ENCODE peak calls at places on chromosomes 13 and 19, in five cellular contexts. One of them, this sample, is unnamed.

GRCh38 chr19:13689050-13689449 is 75.3 kb upstream of the MRI1 start:
- DNase-seq in left ventricle myocardium inferior: no peak
- DNase-seq in dorsolateral prefrontal cortex: no peak
- DNase-seq in AG04450: no peak
- DNase-seq in MCF 10A: peak
- DNase-seq in this sample: no peak

GRCh38 chr13:38141792-38142191 is 207.9 kb upstream of the UFM1 start:
- DNase-seq in left ventricle myocardium inferior: no peak
- DNase-seq in dorsolateral prefrontal cortex: no peak
- DNase-seq in AG04450: no peak
- DNase-seq in MCF 10A: peak
- DNase-seq in this sample: no peak

GRCh38 chr19:19406878-19407639 is 1.6 kb downstream of the GATAD2A start:
- DNase-seq in left ventricle myocardium inferior: no peak
- DNase-seq in dorsolateral prefrontal cortex: peak
- DNase-seq in AG04450: no peak
- DNase-seq in MCF 10A: peak
- DNase-seq in this sample: no peak

GRCh38 chr19:37313335-37313627 is 57.6 kb upstream of the ZNF527 start:
- DNase-seq in left ventricle myocardium inferior: no peak
- DNase-seq in dorsolateral prefrontal cortex: no peak
- DNase-seq in AG04450: no peak
- DNase-seq in MCF 10A: no peak
- DNase-seq in this sample: no peak

GRCh38 chr13:77325371-77325941 is 1.4 kb downstream of the MYCBP2 start:
- DNase-seq in left ventricle myocardium inferior: no peak
- DNase-seq in dorsolateral prefrontal cortex: no peak
- DNase-seq in AG04450: no peak
- DNase-seq in MCF 10A: peak
- DNase-seq in this sample: no peak

GRCh38 chr19:42032428-42032827 is 37.6 kb downstream of the GRIK5 start:
- DNase-seq in left ventricle myocardium inferior: no peak
- DNase-seq in dorsolateral prefrontal cortex: no peak
- DNase-seq in AG04450: no peak
- DNase-seq in MCF 10A: no peak
- DNase-seq in this sample: no peak

GRCh38 chr13:106029901-106030300 is 505.6 kb downstream of the EFNB2 start:
- DNase-seq in left ventricle myocardium inferior: no peak
- DNase-seq in dorsolateral prefrontal cortex: no peak
- DNase-seq in AG04450: no peak
- DNase-seq in MCF 10A: no peak
- DNase-seq in this sample: no peak

GRCh38 chr13:53953205-53953604 is 924.6 kb downstream of the OLFM4 start:
- DNase-seq in left ventricle myocardium inferior: no peak
- DNase-seq in dorsolateral prefrontal cortex: no peak
- DNase-seq in AG04450: no peak
- DNase-seq in MCF 10A: no peak
- DNase-seq in this sample: no peak

GRCh38 chr19:11530432-11530831 is 1.5 kb upstream of the ECSIT start:
- DNase-seq in left ventricle myocardium inferior: peak
- DNase-seq in dorsolateral prefrontal cortex: peak
- DNase-seq in AG04450: peak
- DNase-seq in MCF 10A: peak
- DNase-seq in this sample: peak

GRCh38 chr13:96053003-96053703 is at the start of gene UGGT2:
- DNase-seq in left ventricle myocardium inferior: peak
- DNase-seq in dorsolateral prefrontal cortex: peak
- DNase-seq in AG04450: peak
- DNase-seq in MCF 10A: peak
- DNase-seq in this sample: peak

GRCh38 chr19:44872661-44873060 is 18.4 kb upstream of the TOMM40 start:
- DNase-seq in left ventricle myocardium inferior: no peak
- DNase-seq in dorsolateral prefrontal cortex: no peak
- DNase-seq in AG04450: no peak
- DNase-seq in MCF 10A: no peak
- DNase-seq in this sample: no peak

GRCh38 chr19:33580026-33580644 is 41.6 kb upstream of the CHST8 start:
- DNase-seq in left ventricle myocardium inferior: no peak
- DNase-seq in dorsolateral prefrontal cortex: no peak
- DNase-seq in AG04450: no peak
- DNase-seq in MCF 10A: no peak
- DNase-seq in this sample: no peak

GRCh38 chr19:4624733-4625362 is 14.5 kb upstream of the TNFAIP8L1 start:
- DNase-seq in left ventricle myocardium inferior: no peak
- DNase-seq in dorsolateral prefrontal cortex: no peak
- DNase-seq in AG04450: no peak
- DNase-seq in MCF 10A: peak
- DNase-seq in this sample: no peak

GRCh38 chr13:40235160-40235796 is 431.2 kb downstream of the FOXO1 start:
- DNase-seq in left ventricle myocardium inferior: no peak
- DNase-seq in dorsolateral prefrontal cortex: no peak
- DNase-seq in AG04450: no peak
- DNase-seq in MCF 10A: peak
- DNase-seq in this sample: no peak

GRCh38 chr13:42740753-42741152 is 40.6 kb upstream of the FAM216B start:
- DNase-seq in left ventricle myocardium inferior: peak
- DNase-seq in dorsolateral prefrontal cortex: no peak
- DNase-seq in AG04450: no peak
- DNase-seq in MCF 10A: peak
- DNase-seq in this sample: no peak

GRCh38 chr13:43054803-43055802 is 31.7 kb downstream of the DNAJC15 start:
- DNase-seq in left ventricle myocardium inferior: no peak
- DNase-seq in dorsolateral prefrontal cortex: no peak
- DNase-seq in AG04450: peak
- DNase-seq in MCF 10A: peak
- DNase-seq in this sample: no peak

GRCh38 chr19:15107056-15108010 is at the start of gene SYDE1:
- DNase-seq in left ventricle myocardium inferior: peak
- DNase-seq in dorsolateral prefrontal cortex: no peak
- DNase-seq in AG04450: no peak
- DNase-seq in MCF 10A: peak
- DNase-seq in this sample: no peak

GRCh38 chr19:49555600-49556411 is 24.6 kb downstream of the NOSIP start:
- DNase-seq in left ventricle myocardium inferior: peak
- DNase-seq in dorsolateral prefrontal cortex: no peak
- DNase-seq in AG04450: no peak
- DNase-seq in MCF 10A: no peak
- DNase-seq in this sample: peak

GRCh38 chr13:50104493-50104892 is 89.2 kb downstream of the KCNRG start:
- DNase-seq in left ventricle myocardium inferior: no peak
- DNase-seq in dorsolateral prefrontal cortex: no peak
- DNase-seq in AG04450: no peak
- DNase-seq in MCF 10A: no peak
- DNase-seq in this sample: no peak

GRCh38 chr13:99996177-99996705 is 14.7 kb downstream of the ZIC2 start:
- DNase-seq in left ventricle myocardium inferior: no peak
- DNase-seq in dorsolateral prefrontal cortex: no peak
- DNase-seq in AG04450: no peak
- DNase-seq in MCF 10A: no peak
- DNase-seq in this sample: no peak

GRCh38 chr13:72168126-72168525 is 301.1 kb upstream of the DACH1 start:
- DNase-seq in left ventricle myocardium inferior: no peak
- DNase-seq in dorsolateral prefrontal cortex: no peak
- DNase-seq in AG04450: no peak
- DNase-seq in MCF 10A: no peak
- DNase-seq in this sample: no peak

GRCh38 chr13:85093808-85094207 is 705.4 kb downstream of the SLITRK6 start:
- DNase-seq in left ventricle myocardium inferior: peak
- DNase-seq in dorsolateral prefrontal cortex: no peak
- DNase-seq in AG04450: no peak
- DNase-seq in MCF 10A: peak
- DNase-seq in this sample: no peak

GRCh38 chr13:98869408-98870090 is 108.3 kb downstream of the DOCK9 start:
- DNase-seq in left ventricle myocardium inferior: peak
- DNase-seq in dorsolateral prefrontal cortex: no peak
- DNase-seq in AG04450: no peak
- DNase-seq in MCF 10A: peak
- DNase-seq in this sample: no peak

GRCh38 chr13:20136781-20137703 is 23.8 kb downstream of the GJA3 start:
- DNase-seq in left ventricle myocardium inferior: no peak
- DNase-seq in dorsolateral prefrontal cortex: no peak
- DNase-seq in AG04450: no peak
- DNase-seq in MCF 10A: no peak
- DNase-seq in this sample: no peak
- TF ChIP-seq CTCF in left ventricle myocardium inferior: peak
- TF ChIP-seq CTCF in dorsolateral prefrontal cortex: peak
- TF ChIP-seq CTCF in AG04450: peak
- TF ChIP-seq CTCF in MCF 10A: no peak
- TF ChIP-seq CTCF in this sample: no peak

DNA sequence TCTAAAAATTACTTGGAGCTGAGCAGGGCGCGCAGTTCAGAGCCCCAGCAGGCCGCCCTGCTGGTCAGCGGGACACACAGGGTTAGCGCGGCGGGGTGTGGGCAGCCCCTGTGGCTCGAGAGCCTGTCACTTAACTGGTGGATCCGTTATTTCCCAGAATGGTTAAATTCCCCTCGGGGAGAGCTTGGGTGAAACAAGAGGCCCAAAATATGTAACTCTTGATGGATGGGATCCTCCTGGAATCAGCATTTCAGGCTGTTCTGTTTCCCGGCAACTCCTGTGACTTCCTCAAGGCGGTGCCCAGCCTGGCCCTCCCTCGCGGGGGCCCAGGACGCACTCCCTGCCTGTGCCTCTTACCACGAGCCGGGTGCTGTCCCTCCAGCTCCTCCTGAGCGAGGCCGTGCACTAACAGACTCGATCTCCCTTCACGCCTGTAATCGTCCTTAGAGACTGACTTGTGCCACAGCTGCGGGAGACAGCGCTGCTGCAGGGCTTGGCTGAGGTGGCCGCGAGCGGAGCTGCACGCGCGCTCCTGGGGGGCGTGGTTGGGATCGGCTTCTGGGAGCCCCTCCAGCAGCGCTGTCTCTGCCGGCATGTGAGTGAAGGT is 9.7 kb downstream of the PTBP1 start:
- DNase-seq in left ventricle myocardium inferior: no peak
- DNase-seq in dorsolateral prefrontal cortex: no peak
- DNase-seq in AG04450: no peak
- DNase-seq in MCF 10A: no peak
- DNase-seq in this sample: no peak
- TF ChIP-seq CTCF in left ventricle myocardium inferior: no peak
- TF ChIP-seq CTCF in dorsolateral prefrontal cortex: no peak
- TF ChIP-seq CTCF in AG04450: no peak
- TF ChIP-seq CTCF in MCF 10A: no peak
- TF ChIP-seq CTCF in this sample: no peak

GRCh38 chr13:36259361-36260137 is 38.1 kb downstream of the CCDC169 start:
- DNase-seq in left ventricle myocardium inferior: no peak
- DNase-seq in dorsolateral prefrontal cortex: no peak
- DNase-seq in AG04450: no peak
- DNase-seq in MCF 10A: no peak
- DNase-seq in this sample: no peak

GRCh38 chr13:36261011-36261410 is 36.6 kb downstream of the CCDC169 start:
- DNase-seq in left ventricle myocardium inferior: no peak
- DNase-seq in dorsolateral prefrontal cortex: no peak
- DNase-seq in AG04450: no peak
- DNase-seq in MCF 10A: no peak
- DNase-seq in this sample: no peak

GRCh38 chr13:36261976-36262375 is 35.6 kb downstream of the CCDC169 start:
- DNase-seq in left ventricle myocardium inferior: no peak
- DNase-seq in dorsolateral prefrontal cortex: no peak
- DNase-seq in AG04450: no peak
- DNase-seq in MCF 10A: peak
- DNase-seq in this sample: no peak

DNA sequence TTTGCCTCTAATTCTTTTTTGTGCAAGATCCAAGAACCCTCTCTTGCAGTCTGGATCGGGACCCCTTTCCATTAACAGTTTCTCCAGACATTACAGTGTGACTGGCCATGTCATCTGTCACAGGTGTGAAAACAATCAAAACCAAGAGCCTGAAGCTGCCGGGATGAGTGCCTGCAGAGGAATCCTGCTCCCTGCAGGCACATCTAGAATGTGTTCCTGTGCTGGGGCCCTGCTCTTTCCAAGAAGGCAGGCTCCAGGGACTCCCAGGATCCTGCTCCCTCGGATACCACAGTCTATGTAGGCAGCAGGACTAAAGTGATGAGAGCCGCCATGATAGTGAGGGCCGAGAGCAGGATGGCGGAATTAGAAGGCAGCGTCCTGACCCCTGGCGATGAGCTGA is 38.8 kb downstream of the CCDC169 start:
- DNase-seq in left ventricle myocardium inferior: no peak
- DNase-seq in dorsolateral prefrontal cortex: no peak
- DNase-seq in AG04450: no peak
- DNase-seq in MCF 10A: no peak
- DNase-seq in this sample: no peak
- TF ChIP-seq CTCF in left ventricle myocardium inferior: no peak
- TF ChIP-seq CTCF in dorsolateral prefrontal cortex: no peak
- TF ChIP-seq CTCF in AG04450: no peak
- TF ChIP-seq CTCF in MCF 10A: no peak
- TF ChIP-seq CTCF in this sample: no peak

GRCh38 chr19:45883881-45884681 is 1.9 kb downstream of the IRF2BP1 start:
- DNase-seq in left ventricle myocardium inferior: no peak
- DNase-seq in dorsolateral prefrontal cortex: no peak
- DNase-seq in AG04450: no peak
- DNase-seq in MCF 10A: no peak
- DNase-seq in this sample: no peak

GRCh38 chr19:45886427-45887310 is 728 bp upstream of the IRF2BP1 start:
- DNase-seq in left ventricle myocardium inferior: peak
- DNase-seq in dorsolateral prefrontal cortex: peak
- DNase-seq in AG04450: peak
- DNase-seq in MCF 10A: peak
- DNase-seq in this sample: peak

GRCh38 chr19:45884682-45885555 is 1.0 kb downstream of the IRF2BP1 start:
- DNase-seq in left ventricle myocardium inferior: no peak
- DNase-seq in dorsolateral prefrontal cortex: no peak
- DNase-seq in AG04450: no peak
- DNase-seq in MCF 10A: no peak
- DNase-seq in this sample: no peak

GRCh38 chr19:45887311-45887710 is 1.4 kb upstream of the IRF2BP1 start:
- DNase-seq in left ventricle myocardium inferior: no peak
- DNase-seq in dorsolateral prefrontal cortex: no peak
- DNase-seq in AG04450: no peak
- DNase-seq in MCF 10A: no peak
- DNase-seq in this sample: no peak

DNA sequence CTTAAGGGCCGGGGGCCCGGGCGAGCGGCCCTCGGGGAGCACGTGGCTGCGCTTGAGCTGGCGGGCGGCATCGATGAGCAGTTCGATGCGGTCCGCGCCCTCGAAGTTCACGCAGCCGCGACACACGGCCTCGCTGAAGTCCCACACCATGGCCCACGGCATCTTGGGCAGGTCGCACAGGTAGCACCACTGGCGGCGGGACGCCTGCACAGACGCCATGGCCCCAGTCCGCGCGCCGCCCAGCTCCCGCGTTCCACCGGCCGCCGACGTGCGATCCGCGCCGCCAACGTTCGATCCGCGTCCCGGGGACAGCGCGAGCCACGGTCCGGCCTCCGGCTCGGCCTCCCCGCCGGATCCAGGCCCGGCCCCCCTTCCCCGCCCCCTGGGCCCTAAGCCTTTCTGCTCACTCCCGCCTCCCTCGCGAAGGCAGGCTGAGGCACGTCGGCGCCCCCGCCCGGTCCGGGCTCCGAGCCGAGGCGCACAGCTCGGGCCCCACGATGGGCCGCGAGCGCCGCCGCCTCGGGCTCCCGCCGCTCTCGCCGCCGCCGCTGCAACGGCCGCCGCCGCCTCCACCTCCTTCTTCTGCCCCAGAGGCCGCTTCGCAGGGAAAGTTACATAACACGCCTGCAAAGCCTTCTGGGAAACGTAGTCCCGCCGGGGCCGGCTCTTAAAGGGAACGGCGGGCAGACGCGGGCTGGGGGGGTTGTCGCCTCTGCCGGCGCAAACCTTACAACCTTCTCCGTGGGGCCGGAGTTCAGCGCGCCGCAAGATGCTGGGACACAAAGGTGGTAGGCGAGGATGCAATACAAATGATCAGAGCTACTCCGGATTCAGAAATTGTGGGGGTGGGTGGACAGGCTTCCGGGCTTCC is at the start of gene IRF2BP1:
- DNase-seq in left ventricle myocardium inferior: peak
- DNase-seq in dorsolateral prefrontal cortex: peak
- DNase-seq in AG04450: peak
- DNase-seq in MCF 10A: peak
- DNase-seq in this sample: peak
- TF ChIP-seq CTCF in left ventricle myocardium inferior: peak
- TF ChIP-seq CTCF in dorsolateral prefrontal cortex: no peak
- TF ChIP-seq CTCF in AG04450: no peak
- TF ChIP-seq CTCF in MCF 10A: no peak
- TF ChIP-seq CTCF in this sample: no peak

This sample was measured in D721Med.